ENCODE peak calls at places on chromosomes 2 and 18, in eight cellular contexts. O is EL; Z is activated T-cell treated with anti-CD3 and anti-CD28 coated beads, Interleukin-2, amount 50 U/mL, for 24 hours; W is amniotic stem cell; V is cardiac septum; S is T-cell; C is DMS79; F is left ventricle myocardium inferior. G is an unnamed sample.

GRCh38 chr18:76545433-76546281 is 50.6 kb upstream of the ZNF516 start:
- DNase-seq in V (no peak), C (no peak), S (no peak), Z (no peak), O (no peak), F (no peak), W (no peak), G (no peak)

GRCh38 chr2:99975386-99975785 is 167.0 kb downstream of the AFF3 start:
- DNase-seq in F (no peak), W (peak), C (no peak), V (no peak), S (no peak), O (peak), Z (no peak), G (no peak)

GRCh38 chr2:74427551-74427950 is 6.0 kb downstream of the WDR54 start:
- DNase-seq in Z (no peak), F (no peak), W (no peak), V (no peak), C (no peak), O (no peak), S (no peak), G (no peak)

GRCh38 chr2:238003234-238004032 is 36.6 kb downstream of the UBE2F start:
- DNase-seq in O (no peak), Z (no peak), C (no peak), F (no peak), S (no peak), V (no peak), W (no peak), G (no peak)

GRCh38 chr18:37435150-37435872 is 130.3 kb downstream of the CELF4 start:
- DNase-seq in O (no peak), S (no peak), F (no peak), W (no peak), C (no peak), Z (no peak), V (no peak), G (no peak)

GRCh38 chr2:201965550-201965949 is 68.1 kb upstream of the FZD7 start:
- DNase-seq in Z (no peak), S (no peak), V (no peak), W (no peak), O (no peak), F (no peak), C (no peak), G (no peak)

GRCh38 chr18:78659748-78660147 is 319.9 kb upstream of the SALL3 start:
- DNase-seq in Z (peak), F (no peak), V (no peak), W (no peak), O (no peak), S (no peak), C (no peak), G (no peak)

GRCh38 chr2:168037772-168038171 is 209.6 kb downstream of the STK39 start:
- DNase-seq in S (no peak), F (no peak), W (no peak), Z (no peak), O (no peak), C (no peak), V (no peak), G (no peak)

GRCh38 chr2:105834931-105835330 is 90.2 kb downstream of the NCK2 start:
- DNase-seq in W (no peak), V (no peak), O (no peak), Z (no peak), S (no peak), C (no peak), F (no peak), G (no peak)

GRCh38 chr2:48855142-48855541 is 99.6 kb upstream of the LHCGR start:
- DNase-seq in O (no peak), S (no peak), Z (no peak), F (no peak), C (no peak), W (no peak), V (no peak), G (no peak)

GRCh38 chr18:61551586-61551985 is 218.4 kb downstream of the CDH20 start:
- DNase-seq in O (peak), W (peak), S (no peak), V (no peak), F (no peak), Z (no peak), C (no peak), G (no peak)

GRCh38 chr2:206275274-206276160 is 1.1 kb downstream of the ZDBF2 start:
- DNase-seq in O (peak), V (no peak), Z (no peak), W (no peak), C (no peak), S (no peak), F (no peak), G (peak)

GRCh38 chr2:97699765-97700444 is 13.5 kb upstream of the ZAP70 start:
- DNase-seq in S (peak), O (peak), Z (peak), C (peak), V (no peak), W (peak), F (peak), G (no peak)

GRCh38 chr2:168357799-168358504 is 98.1 kb upstream of the CERS6 start:
- DNase-seq in F (no peak), C (no peak), S (no peak), O (no peak), W (no peak), V (no peak), Z (no peak), G (no peak)

GRCh38 chr18:2903006-2903405 is 56.2 kb downstream of the EMILIN2 start:
- DNase-seq in F (peak), O (peak), C (no peak), V (peak), S (no peak), W (no peak), Z (no peak), G (no peak)

GRCh38 chr18:27861539-27861938 is 315.4 kb downstream of the CDH2 start:
- DNase-seq in F (no peak), W (no peak), O (no peak), S (no peak), C (peak), V (no peak), Z (no peak), G (no peak)

GRCh38 chr18:63265322-63265721 is 54.2 kb downstream of the BCL2 start:
- DNase-seq in V (no peak), W (no peak), C (no peak), S (no peak), O (no peak), F (no peak), Z (no peak), G (no peak)

GRCh38 chr2:88656690-88657089 is 29.4 kb upstream of the EIF2AK3 start:
- DNase-seq in F (no peak), Z (no peak), V (no peak), O (peak), W (no peak), C (no peak), S (no peak), G (no peak)

GRCh38 chr2:16130906-16131400 is 190.6 kb downstream of the MYCN start:
- DNase-seq in O (no peak), F (no peak), C (no peak), W (no peak), Z (no peak), V (no peak), S (no peak), G (no peak)

GRCh38 chr2:128268611-128269357 is 49.9 kb downstream of the HS6ST1 start:
- DNase-seq in O (no peak), W (no peak), Z (no peak), F (no peak), C (no peak), V (peak), S (no peak), G (no peak)

GRCh38 chr2:176110975-176111663 is 4.0 kb downstream of the HOXD11 start:
- DNase-seq in O (no peak), C (peak), V (no peak), W (no peak), S (no peak), F (no peak), Z (peak), G (no peak)

GRCh38 chr2:71790261-71791038 is 337.1 kb downstream of the DYSF start:
- DNase-seq in F (no peak), C (no peak), S (no peak), V (peak), O (no peak), Z (no peak), W (no peak), G (no peak)

G was measured in effector memory CD4-positive, alpha-beta T cell.